ENCODE peak calls at places on chromosomes 4 and X, in four cellular contexts. One of them, this sample, is unnamed.

GRCh38 chr4:75099321-75099720 is 166.4 kb downstream of the PARM1 start:
- DNase-seq in left ventricle myocardium superior: no peak
- DNase-seq in BE2C: no peak
- DNase-seq in neural crest cell: no peak
- DNase-seq in this sample: no peak

GRCh38 chr4:10045481-10045880 is 24.2 kb upstream of the SLC2A9 start:
- DNase-seq in left ventricle myocardium superior: no peak
- DNase-seq in neural crest cell: no peak
- DNase-seq in BE2C: no peak
- DNase-seq in this sample: no peak

GRCh38 chr4:88001871-88002270 is 5.6 kb upstream of the PKD2 start:
- DNase-seq in neural crest cell: no peak
- DNase-seq in BE2C: no peak
- DNase-seq in left ventricle myocardium superior: no peak
- DNase-seq in this sample: no peak

GRCh38 chr4:139587452-139587851 is 31.4 kb upstream of the SETD7 start:
- DNase-seq in left ventricle myocardium superior: no peak
- DNase-seq in BE2C: no peak
- DNase-seq in neural crest cell: no peak
- DNase-seq in this sample: no peak

GRCh38 chr4:57110635-57111546 is 706 bp upstream of the IGFBP7 start:
- DNase-seq in BE2C: no peak
- DNase-seq in neural crest cell: peak; percentile 12
- DNase-seq in left ventricle myocardium superior: peak; percentile 70
- DNase-seq in this sample: peak; percentile 26

GRCh38 chr4:181775298-181775697 is 467.9 kb upstream of the TENM3 start:
- DNase-seq in neural crest cell: no peak
- DNase-seq in left ventricle myocardium superior: no peak
- DNase-seq in BE2C: no peak
- DNase-seq in this sample: no peak

GRCh38 chrX:28586291-28586690 is 955 bp upstream of the IL1RAPL1 start:
- DNase-seq in BE2C: no peak
- DNase-seq in neural crest cell: peak; percentile 38
- DNase-seq in left ventricle myocardium superior: no peak
- DNase-seq in this sample: peak; percentile 38

GRCh38 chrX:150036181-150036580 is 97.9 kb upstream of the EOLA2 start:
- DNase-seq in neural crest cell: no peak
- DNase-seq in left ventricle myocardium superior: no peak
- DNase-seq in BE2C: no peak
- DNase-seq in this sample: no peak

GRCh38 chr4:148060264-148061138 is 328.6 kb downstream of the ARHGAP10 start:
- DNase-seq in left ventricle myocardium superior: no peak
- DNase-seq in neural crest cell: no peak
- DNase-seq in BE2C: no peak
- DNase-seq in this sample: no peak

GRCh38 chrX:51795136-51795535 is 51.9 kb downstream of the GSPT2 start:
- DNase-seq in left ventricle myocardium superior: no peak
- DNase-seq in BE2C: no peak
- DNase-seq in neural crest cell: no peak
- DNase-seq in this sample: no peak

GRCh38 chr4:48262926-48263325 is 6.7 kb downstream of the TEC start:
- DNase-seq in neural crest cell: no peak
- DNase-seq in BE2C: no peak
- DNase-seq in left ventricle myocardium superior: no peak
- DNase-seq in this sample: no peak

GRCh38 chr4:76108467-76109181 is 34.1 kb downstream of the ART3 start:
- DNase-seq in neural crest cell: no peak
- DNase-seq in left ventricle myocardium superior: no peak
- DNase-seq in BE2C: peak; percentile 10
- DNase-seq in this sample: no peak

GRCh38 chrX:97691901-97692455 is 808.3 kb downstream of the RPA4 start:
- DNase-seq in neural crest cell: no peak
- DNase-seq in left ventricle myocardium superior: no peak
- DNase-seq in BE2C: no peak
- DNase-seq in this sample: no peak

GRCh38 chrX:12304261-12304660 is 166.0 kb downstream of the FRMPD4 start:
- DNase-seq in neural crest cell: no peak
- DNase-seq in BE2C: no peak
- DNase-seq in left ventricle myocardium superior: no peak
- DNase-seq in this sample: no peak

GRCh38 chr4:122341906-122342305 is 36.9 kb upstream of the ADAD1 start:
- DNase-seq in left ventricle myocardium superior: no peak
- DNase-seq in neural crest cell: no peak
- DNase-seq in BE2C: no peak
- DNase-seq in this sample: no peak

GRCh38 chr4:86333236-86333635 is 26.6 kb downstream of the MAPK10 start:
- DNase-seq in BE2C: no peak
- DNase-seq in left ventricle myocardium superior: no peak
- DNase-seq in neural crest cell: no peak
- DNase-seq in this sample: no peak

GRCh38 chr4:55013431-55013955 is 111.9 kb downstream of the KDR start:
- DNase-seq in left ventricle myocardium superior: no peak
- DNase-seq in neural crest cell: no peak
- DNase-seq in BE2C: no peak
- DNase-seq in this sample: no peak

GRCh38 chr4:102420563-102421221 is 75.4 kb upstream of the SLC39A8 start:
- DNase-seq in neural crest cell: no peak
- DNase-seq in left ventricle myocardium superior: no peak
- DNase-seq in BE2C: no peak
- DNase-seq in this sample: no peak

GRCh38 chrX:25344191-25344936 is 328.6 kb upstream of the ARX start:
- DNase-seq in neural crest cell: no peak
- DNase-seq in left ventricle myocardium superior: no peak
- DNase-seq in BE2C: no peak
- DNase-seq in this sample: no peak

GRCh38 chr4:85092943-85093342 is 126.5 kb upstream of the WDFY3 start:
- DNase-seq in neural crest cell: no peak
- DNase-seq in left ventricle myocardium superior: no peak
- DNase-seq in BE2C: no peak
- DNase-seq in this sample: no peak

GRCh38 chrX:70455366-70456202 is 10.9 kb downstream of the DLG3 start:
- DNase-seq in BE2C: no peak
- DNase-seq in neural crest cell: no peak
- DNase-seq in left ventricle myocardium superior: no peak
- DNase-seq in this sample: peak; percentile 36

GRCh38 chr4:20474119-20474518 is 222.4 kb downstream of the SLIT2 start:
- DNase-seq in neural crest cell: no peak
- DNase-seq in left ventricle myocardium superior: no peak
- DNase-seq in BE2C: no peak
- DNase-seq in this sample: no peak

GRCh38 chrX:41184312-41184711 is 99.1 kb downstream of the USP9X start:
- DNase-seq in neural crest cell: no peak
- DNase-seq in BE2C: no peak
- DNase-seq in left ventricle myocardium superior: no peak
- DNase-seq in this sample: no peak

GRCh38 chr4:77593993-77594392 is 11.6 kb upstream of the CXCL13 start:
- DNase-seq in left ventricle myocardium superior: no peak
- DNase-seq in neural crest cell: no peak
- DNase-seq in BE2C: no peak
- DNase-seq in this sample: no peak

GRCh38 chr4:85953651-85954018 is 406.2 kb downstream of the MAPK10 start:
- DNase-seq in neural crest cell: no peak
- DNase-seq in left ventricle myocardium superior: no peak
- DNase-seq in BE2C: no peak
- DNase-seq in this sample: no peak

GRCh38 chr4:13284932-13285331 is 199.2 kb downstream of the RAB28 start:
- DNase-seq in BE2C: no peak
- DNase-seq in neural crest cell: no peak
- DNase-seq in left ventricle myocardium superior: no peak
- DNase-seq in this sample: no peak

GRCh38 chr4:125789018-125789417 is 474.3 kb downstream of the FAT4 start:
- DNase-seq in neural crest cell: no peak
- DNase-seq in BE2C: no peak
- DNase-seq in left ventricle myocardium superior: no peak
- DNase-seq in this sample: no peak

GRCh38 chr4:176563591-176563990 is 229.1 kb downstream of the VEGFC start:
- DNase-seq in neural crest cell: no peak
- DNase-seq in BE2C: no peak
- DNase-seq in left ventricle myocardium superior: no peak
- DNase-seq in this sample: no peak

GRCh38 chr4:110106946-110107325 is 91.5 kb downstream of the ELOVL6 start:
- DNase-seq in neural crest cell: no peak
- DNase-seq in left ventricle myocardium superior: no peak
- DNase-seq in BE2C: no peak
- DNase-seq in this sample: no peak

GRCh38 chr4:108415389-108415788 is 205.0 kb upstream of the RPL34 start:
- DNase-seq in neural crest cell: no peak
- DNase-seq in BE2C: no peak
- DNase-seq in left ventricle myocardium superior: no peak
- DNase-seq in this sample: no peak

GRCh38 chrX:145792281-145792680 is 25.3 kb upstream of the SLITRK2 start:
- DNase-seq in BE2C: no peak
- DNase-seq in neural crest cell: no peak
- DNase-seq in left ventricle myocardium superior: no peak
- DNase-seq in this sample: no peak

GRCh38 chr4:157114671-157115070 is 38.7 kb downstream of the GLRB start:
- DNase-seq in left ventricle myocardium superior: no peak
- DNase-seq in BE2C: no peak
- DNase-seq in neural crest cell: no peak
- DNase-seq in this sample: no peak

GRCh38 chr4:7043521-7044414 is 596 bp downstream of the TADA2B start:
- DNase-seq in BE2C: peak; percentile 52
- DNase-seq in neural crest cell: no peak
- DNase-seq in left ventricle myocardium superior: peak; percentile 63
- DNase-seq in this sample: peak; percentile 35

GRCh38 chr4:62288803-62289541 is 1088.8 kb downstream of the ADGRL3 start:
- DNase-seq in neural crest cell: no peak
- DNase-seq in BE2C: peak; percentile 30
- DNase-seq in left ventricle myocardium superior: no peak
- DNase-seq in this sample: no peak

GRCh38 chr4:14218641-14219040 is 591.1 kb upstream of the BOD1L1 start:
- DNase-seq in left ventricle myocardium superior: no peak
- DNase-seq in BE2C: no peak
- DNase-seq in neural crest cell: peak; percentile 29
- DNase-seq in this sample: no peak

This sample was measured in WTC11.